ENCODE peak calls at places on chromosomes 2 and 18, in five cellular contexts. U is renal cortical epithelial cell; N is effector CD4-positive, alpha-beta T cell; L is M059J; W is CD8-positive, alpha-beta T cell. H is an unnamed sample.

GRCh38 chr2:234102112-234102511 is 51.6 kb downstream of the SPP2 start:
- DNase-seq in U (peak), N (no peak), L (no peak), W (no peak), H (peak)

GRCh38 chr2:59932341-59932740 is 621.1 kb downstream of the BCL11A start:
- DNase-seq in U (no peak), N (no peak), L (no peak), W (no peak), H (no peak)

GRCh38 chr18:48597671-48598070 is 58.8 kb downstream of the CTIF start:
- DNase-seq in U (no peak), N (no peak), L (no peak), W (no peak), H (no peak)

GRCh38 chr2:219736196-219736595 is 108.8 kb downstream of the SLC4A3 start:
- DNase-seq in U (peak), N (no peak), L (peak), W (no peak), H (peak)

GRCh38 chr2:134431837-134432437 is 178.1 kb downstream of the MGAT5 start:
- DNase-seq in U (peak), N (no peak), L (peak), W (no peak), H (peak)

GRCh38 chr2:42086500-42086953 is 38.7 kb downstream of the PKDCC start:
- DNase-seq in U (peak), N (no peak), L (peak), W (no peak), H (peak)

GRCh38 chr18:59015531-59016152 is 124.0 kb upstream of the SEC11C start:
- DNase-seq in U (no peak), N (no peak), L (no peak), W (no peak), H (no peak)

GRCh38 chr18:49247786-49248185 is 212.7 kb downstream of the DYM start:
- DNase-seq in U (peak), N (no peak), L (peak), W (no peak), H (peak)

GRCh38 chr2:157329524-157329923 is 3.9 kb upstream of the ERMN start:
- DNase-seq in U (peak), N (no peak), L (no peak), W (no peak), H (peak)

H was measured in kidney tubule cell.